ENCODE peak calls at places on chromosomes 3 and 15, in seven cellular contexts. W is substantia nigra, M is GM03348, H is CD14-positive monocyte, L is heart right ventricle, U is fibroblast of pulmonary artery, I is SJSA1. F is an unnamed sample.

GRCh38 chr3:31680072-31680870 is 147.5 kb downstream of the STT3B start:
- DNase-seq in W (no peak), M (no peak), H (no peak), L (no peak), U (peak), I (no peak), F (no peak)

GRCh38 chr3:155859859-155860258 is 5.6 kb upstream of the SLC33A1 start:
- DNase-seq in W (no peak), M (peak), H (no peak), L (no peak), U (peak), I (no peak), F (no peak)

GRCh38 chr15:23857028-23857641 is 170.0 kb upstream of the NDN start:
- DNase-seq in W (peak), M (peak), H (no peak), L (no peak), U (peak), I (no peak), F (peak)

GRCh38 chr15:40456738-40457137 is 14.0 kb upstream of the CHST14 start:
- DNase-seq in W (no peak), M (no peak), H (no peak), L (no peak), U (no peak), I (no peak), F (no peak)

GRCh38 chr3:98598492-98598891 is 5.1 kb upstream of the CPOX start:
- DNase-seq in W (no peak), M (no peak), H (no peak), L (no peak), U (no peak), I (no peak), F (no peak)

GRCh38 chr3:43644443-43644842 is 22.6 kb upstream of the ANO10 start:
- DNase-seq in W (no peak), M (no peak), H (no peak), L (no peak), U (no peak), I (no peak), F (no peak)

GRCh38 chr3:141323936-141324704 is 44.2 kb upstream of the ZBTB38 start:
- DNase-seq in W (no peak), M (no peak), H (no peak), L (no peak), U (no peak), I (no peak), F (no peak)

GRCh38 chr15:71049706-71050422 is 65.4 kb upstream of the THSD4 start:
- DNase-seq in W (no peak), M (no peak), H (no peak), L (no peak), U (peak), I (no peak), F (no peak)

GRCh38 chr15:77869021-77869895 is 208.3 kb downstream of the TBC1D2B start:
- DNase-seq in W (no peak), M (no peak), H (no peak), L (no peak), U (peak), I (no peak), F (peak)

GRCh38 chr15:84749111-84749991 is 959 bp downstream of the ZNF592 start:
- DNase-seq in W (no peak), M (peak), H (peak), L (peak), U (peak), I (peak), F (no peak)

GRCh38 chr3:146155022-146155421 is 6.0 kb downstream of the PLOD2 start:
- DNase-seq in W (no peak), M (no peak), H (no peak), L (no peak), U (no peak), I (no peak), F (no peak)

GRCh38 chr3:28232659-28233058 is 8.8 kb upstream of the CMC1 start:
- DNase-seq in W (no peak), M (no peak), H (no peak), L (no peak), U (no peak), I (no peak), F (no peak)

GRCh38 chr15:71374607-71375352 is 259.5 kb downstream of the THSD4 start:
- DNase-seq in W (no peak), M (peak), H (no peak), L (no peak), U (peak), I (peak), F (no peak)

GRCh38 chr3:197495059-197495455 is 60.7 kb downstream of the BDH1 start:
- DNase-seq in W (no peak), M (no peak), H (no peak), L (no peak), U (no peak), I (no peak), F (no peak)

GRCh38 chr15:85642693-85643058 is 152.0 kb downstream of the KLHL25 start:
- DNase-seq in W (no peak), M (peak), H (no peak), L (peak), U (peak), I (no peak), F (no peak)

GRCh38 chr3:119582178-119582577 is 2.9 kb downstream of the ADPRH start:
- DNase-seq in W (no peak), M (no peak), H (no peak), L (no peak), U (no peak), I (no peak), F (no peak)

GRCh38 chr3:175057406-175057805 is 198.3 kb downstream of the NAALADL2 start:
- DNase-seq in W (no peak), M (no peak), H (no peak), L (no peak), U (no peak), I (no peak), F (no peak)

GRCh38 chr3:98986073-98986472 is 84.6 kb upstream of the DCBLD2 start:
- DNase-seq in W (no peak), M (peak), H (no peak), L (no peak), U (peak), I (no peak), F (no peak)

GRCh38 chr15:52499506-52499905 is 29.2 kb downstream of the MYO5A start:
- DNase-seq in W (no peak), M (no peak), H (no peak), L (no peak), U (no peak), I (no peak), F (no peak)

GRCh38 chr3:45031531-45031930 is 5.4 kb downstream of the CLEC3B start:
- DNase-seq in W (no peak), M (no peak), H (no peak), L (no peak), U (no peak), I (no peak), F (no peak)

GRCh38 chr15:40957581-40958051 is 4.3 kb downstream of the CHAC1 start:
- DNase-seq in W (peak), M (no peak), H (no peak), L (peak), U (no peak), I (no peak), F (no peak)

GRCh38 chr3:14925729-14926591 is 21.4 kb upstream of the NR2C2 start:
- DNase-seq in W (no peak), M (peak), H (no peak), L (no peak), U (peak), I (no peak), F (peak)

F was measured in H54.